ENCODE peak calls at places on chromosomes 2 and 18, in seven cellular contexts. V is neural crest cell, H is lower leg skin, B is tibial artery, R is Calu3, O is progenitor cell of endocrine pancreas, W is astrocyte of the spinal cord. U is an unnamed sample.

GRCh38 chr2:130760754-130761751 is 5.7 kb downstream of the AMER3 start:
- DNase-seq in H (no peak), W (no peak), V (no peak), R (no peak), B (no peak), O (no peak), U (peak)

GRCh38 chr2:235398321-235398720 is 95.5 kb upstream of the AGAP1 start:
- DNase-seq in H (no peak), B (no peak), R (no peak), W (no peak), O (no peak), V (no peak), U (no peak)

GRCh38 chr2:119389615-119390306 is 23.0 kb downstream of the DBI start:
- DNase-seq in R (peak), B (no peak), H (peak), W (peak), O (no peak), V (no peak), U (no peak)

GRCh38 chr2:73218298-73218697 is 4.3 kb downstream of the SMYD5 start:
- DNase-seq in W (peak), O (no peak), V (no peak), B (no peak), R (no peak), H (no peak), U (no peak)

GRCh38 chr2:134225841-134226240 is 28.0 kb upstream of the MGAT5 start:
- DNase-seq in H (no peak), B (no peak), O (no peak), R (no peak), V (no peak), W (no peak), U (no peak)

GRCh38 chr18:69002233-69002632 is 204.4 kb downstream of the CCDC102B start:
- DNase-seq in W (no peak), B (no peak), H (no peak), V (no peak), R (no peak), O (no peak), U (no peak)

GRCh38 chr2:51379997-51380396 is 348.1 kb upstream of the NRXN1 start:
- DNase-seq in R (no peak), H (no peak), V (no peak), W (no peak), O (no peak), B (no peak), U (no peak)

GRCh38 chr2:200469708-200470600 is 39.9 kb downstream of the KCTD18 start:
- DNase-seq in H (no peak), B (no peak), W (no peak), R (no peak), V (no peak), O (no peak), U (no peak)

GRCh38 chr18:48979944-48980890 is 29.5 kb upstream of the SMAD7 start:
- DNase-seq in H (no peak), O (no peak), W (peak), V (no peak), R (peak), B (no peak), U (no peak)

GRCh38 chr2:181785677-181786344 is 105.5 kb upstream of the NEUROD1 start:
- DNase-seq in B (no peak), H (no peak), W (peak), O (no peak), R (peak), V (no peak), U (no peak)
- TF ChIP-seq CTCF in B (no peak), H (no peak), W (no peak), O (no peak), R (no peak), V (no peak), U (no peak)

DNA sequence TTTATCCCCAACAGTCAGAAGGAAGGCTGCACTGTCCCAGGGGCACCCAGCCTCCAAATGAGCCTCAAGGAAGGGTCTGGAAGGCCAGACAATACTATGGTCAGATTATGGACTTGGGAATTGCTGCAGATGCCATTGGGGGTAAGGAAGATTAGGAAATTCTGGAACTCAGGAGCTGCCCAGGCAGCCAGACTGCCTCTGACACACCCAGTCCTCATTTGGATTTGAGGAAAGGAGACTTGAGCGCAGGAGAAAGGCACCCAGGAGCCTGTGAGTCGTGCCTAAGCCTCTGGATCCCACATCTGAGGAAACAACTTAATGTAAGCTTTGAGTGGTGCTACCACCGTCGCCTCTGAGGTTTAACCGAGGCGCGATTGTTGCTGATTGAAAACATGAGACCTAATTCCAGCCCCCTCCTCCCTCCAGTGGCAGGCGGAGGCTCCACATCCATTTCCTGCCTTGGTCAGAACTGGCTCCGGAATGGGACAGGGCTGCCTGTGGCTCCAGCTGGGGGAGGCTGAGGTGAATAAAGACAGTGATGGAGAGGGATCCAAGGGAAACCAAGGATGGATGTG is 176.8 kb upstream of the PKDCC start:
- DNase-seq in H (no peak), B (no peak), R (no peak), V (peak), W (no peak), O (no peak), U (no peak)
- TF ChIP-seq CTCF in H (no peak), B (peak), R (no peak), V (peak), W (peak), O (peak), U (peak)

GRCh38 chr2:207848545-207848928 is 78.8 kb upstream of the FZD5 start:
- DNase-seq in R (no peak), H (no peak), W (no peak), O (no peak), V (no peak), B (no peak), U (no peak)

GRCh38 chr2:207847098-207847806 is 77.5 kb upstream of the FZD5 start:
- DNase-seq in O (no peak), V (no peak), B (no peak), R (no peak), W (no peak), H (no peak), U (no peak)

GRCh38 chr2:207849443-207849842 is 79.7 kb upstream of the FZD5 start:
- DNase-seq in R (no peak), V (no peak), H (no peak), B (no peak), W (no peak), O (no peak), U (no peak)

GRCh38 chr2:207845202-207845864 is 75.6 kb upstream of the FZD5 start:
- DNase-seq in R (no peak), V (no peak), W (no peak), B (no peak), O (no peak), H (no peak), U (no peak)

GRCh38 chr2:207847807-207848544 is 78.3 kb upstream of the FZD5 start:
- DNase-seq in O (peak), R (peak), B (no peak), H (no peak), V (no peak), W (peak), U (no peak)
- TF ChIP-seq CTCF in O (no peak), R (no peak), B (no peak), H (no peak), V (no peak), W (no peak), U (no peak)

GRCh38 chr2:79529636-79530035 is 16.8 kb downstream of the CTNNA2 start:
- DNase-seq in R (no peak), H (no peak), W (no peak), B (no peak), V (no peak), O (no peak), U (no peak)

DNA sequence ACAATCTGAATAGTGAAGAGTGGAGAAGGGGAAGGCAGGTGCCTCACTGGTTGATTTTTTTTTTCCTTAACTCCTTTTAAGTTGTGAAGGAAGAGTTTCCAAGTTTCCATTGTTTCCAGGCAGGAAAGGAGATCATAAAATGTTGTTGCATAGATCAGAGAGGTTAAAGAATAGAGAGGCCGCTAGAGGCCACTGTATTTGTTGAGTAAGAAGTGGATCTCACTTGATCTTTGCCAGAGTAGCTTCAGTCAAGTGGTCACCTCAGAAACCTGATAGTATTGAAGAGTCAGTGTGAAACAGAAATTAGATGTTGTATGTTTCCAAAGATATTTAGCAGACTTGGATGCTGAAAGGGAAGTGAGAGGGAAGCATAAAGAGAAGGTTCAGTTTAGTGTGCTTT is 17.6 kb downstream of the CTNNA2 start:
- DNase-seq in R (no peak), H (no peak), O (no peak), W (peak), V (no peak), B (no peak), U (no peak)
- TF ChIP-seq CTCF in R (no peak), H (no peak), O (peak), W (no peak), V (peak), B (no peak), U (no peak)

DNA sequence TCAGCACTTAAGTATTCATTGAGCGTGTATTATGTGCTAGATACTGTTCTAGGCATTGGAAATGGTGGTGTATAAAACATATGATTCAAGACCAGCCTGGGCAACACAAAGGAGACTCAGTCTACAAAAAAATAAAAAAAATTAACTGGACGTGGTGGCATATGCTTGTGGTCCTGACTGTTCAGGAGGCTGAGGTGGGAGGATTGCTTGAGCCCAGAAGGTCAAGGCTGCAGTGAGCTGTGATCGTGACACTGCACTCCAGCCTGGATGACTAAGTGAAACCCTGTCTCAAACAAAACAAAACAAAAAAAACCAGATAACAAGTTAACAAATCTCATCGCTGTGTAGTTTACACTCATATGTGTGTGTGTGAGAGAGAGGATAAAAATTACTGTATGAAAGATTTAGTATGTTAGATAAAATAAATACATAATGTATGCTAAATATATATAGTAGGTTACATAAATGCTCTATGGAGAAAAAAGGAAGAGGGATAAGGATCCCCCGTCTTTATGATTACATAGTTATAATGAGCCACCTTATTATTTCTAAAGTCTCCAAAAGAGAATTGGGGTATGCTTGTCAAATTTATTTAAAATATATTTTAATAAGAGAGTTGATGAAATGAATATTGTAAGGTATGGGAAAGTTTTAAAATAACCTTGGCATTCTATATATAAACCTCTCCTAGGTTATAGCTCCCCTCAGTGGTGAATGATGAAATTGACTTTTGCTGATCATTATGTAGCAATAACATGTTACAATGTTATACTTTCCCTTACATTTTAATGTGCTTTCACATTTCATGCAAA is 69.2 kb downstream of the EHBP1 start:
- DNase-seq in R (peak), W (peak), V (no peak), B (no peak), H (no peak), O (no peak), U (no peak)
- TF ChIP-seq CTCF in R (peak), W (peak), V (peak), B (peak), H (no peak), O (peak), U (peak)

GRCh38 chr2:240957656-240958365 is 40.6 kb upstream of the SNED1 start:
- DNase-seq in W (no peak), R (no peak), V (no peak), B (peak), H (peak), O (peak), U (peak)
- TF ChIP-seq CTCF in W (no peak), R (no peak), V (no peak), B (no peak), H (no peak), O (no peak), U (no peak)

DNA sequence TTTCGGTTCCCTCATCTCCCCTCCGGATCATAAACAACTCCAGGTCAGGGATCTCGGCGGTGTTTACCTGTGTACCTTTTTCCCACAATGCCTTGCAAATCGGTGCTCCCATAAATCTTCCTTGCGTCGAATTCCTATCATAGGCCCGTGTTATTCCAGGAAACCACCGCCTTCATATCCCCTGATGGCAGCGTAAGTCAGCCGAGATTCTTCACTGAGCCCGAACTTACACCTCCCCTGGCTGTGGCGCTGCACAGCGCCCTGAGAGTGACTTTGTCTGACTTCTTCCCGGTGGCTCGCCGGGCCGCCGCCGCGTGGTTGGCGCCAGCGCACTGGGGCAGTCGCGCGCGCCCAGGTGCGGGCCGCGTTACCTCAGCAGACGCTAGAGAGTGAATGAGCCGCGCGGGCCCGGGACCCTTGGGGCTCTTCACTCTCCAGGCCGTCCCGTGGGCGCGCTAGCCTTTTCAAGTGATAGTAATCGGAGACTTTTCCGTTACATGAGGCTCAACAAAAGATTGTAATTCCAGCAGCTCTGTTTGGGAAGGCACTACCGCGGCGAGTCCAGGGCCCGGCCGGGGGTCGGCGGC is 101.6 kb downstream of the SPTBN1 start:
- DNase-seq in W (peak), V (peak), O (peak), R (peak), B (peak), H (no peak), U (peak)
- TF ChIP-seq CTCF in W (peak), V (peak), O (peak), R (no peak), B (no peak), H (no peak), U (no peak)

GRCh38 chr2:199405241-199405640 is 52.5 kb downstream of the SATB2 start:
- DNase-seq in R (no peak), O (no peak), V (no peak), B (no peak), H (no peak), W (no peak), U (no peak)
- TF ChIP-seq CTCF in R (no peak), O (peak), V (peak), B (no peak), H (no peak), W (peak), U (peak)

GRCh38 chr2:101814752-101815151 is 117.2 kb downstream of the MAP4K4 start:
- DNase-seq in H (no peak), B (no peak), O (no peak), W (no peak), R (no peak), V (no peak), U (no peak)

GRCh38 chr2:101815154-101815553 is 117.6 kb downstream of the MAP4K4 start:
- DNase-seq in B (no peak), O (no peak), V (no peak), W (no peak), H (no peak), R (no peak), U (no peak)

GRCh38 chr2:101817488-101817887 is 120.0 kb downstream of the MAP4K4 start:
- DNase-seq in H (no peak), R (no peak), O (no peak), V (no peak), B (no peak), W (no peak), U (no peak)

GRCh38 chr2:101816598-101816997 is 119.1 kb downstream of the MAP4K4 start:
- DNase-seq in H (no peak), W (no peak), R (no peak), V (no peak), O (no peak), B (no peak), U (no peak)

GRCh38 chr2:101815739-101816391 is 118.4 kb downstream of the MAP4K4 start:
- DNase-seq in W (no peak), O (no peak), B (no peak), R (no peak), H (no peak), V (no peak), U (no peak)
- TF ChIP-seq CTCF in W (no peak), O (no peak), B (no peak), R (no peak), H (no peak), V (no peak), U (peak)